ENCODE peak calls at places on chromosomes 13 and 19, in eight cellular contexts. V, O, X, U, G, D, Z and S are unnamed samples.

GRCh38 chr13:100484708-100485107 is 103.9 kb downstream of the GGACT start:
- DNase-seq in D (no peak), G (no peak), U (no peak), O (no peak), Z (no peak), V (no peak), X (no peak), S (no peak)

GRCh38 chr13:105820415-105820814 is 715.0 kb downstream of the EFNB2 start:
- DNase-seq in Z (no peak), D (no peak), G (no peak), V (no peak), O (no peak), X (no peak), U (no peak), S (no peak)

GRCh38 chr13:111897846-111898215 is 169.1 kb upstream of the SOX1 start:
- DNase-seq in O (no peak), Z (no peak), D (no peak), U (no peak), V (no peak), X (no peak), G (no peak), S (no peak)

GRCh38 chr13:25648996-25649633 is 277.3 kb downstream of the ATP8A2 start:
- DNase-seq in U (no peak), Z (no peak), O (no peak), X (no peak), D (no peak), V (no peak), G (no peak), S (no peak)

GRCh38 chr13:24899601-24900000 is 135.6 kb downstream of the RNF17 start:
- DNase-seq in O (no peak), G (no peak), V (no peak), Z (no peak), X (no peak), U (no peak), D (peak; percentile 57), S (no peak)

GRCh38 chr13:30153871-30154426 is 153.4 kb downstream of the KATNAL1 start:
- DNase-seq in D (peak; percentile 31), U (no peak), V (no peak), X (peak; percentile 37), G (no peak), O (no peak), Z (no peak), S (no peak)

GRCh38 chr13:97279913-97280312 is 57.8 kb downstream of the MBNL2 start:
- DNase-seq in D (peak; percentile 74), G (no peak), O (no peak), Z (no peak), V (no peak), U (no peak), X (no peak), S (no peak)

GRCh38 chr19:19050731-19051130 is 13.1 kb upstream of the SLC25A42 start:
- DNase-seq in V (no peak), U (no peak), X (no peak), Z (no peak), D (no peak), G (no peak), O (no peak), S (no peak)

GRCh38 chr13:73248711-73249580 is 190.1 kb downstream of the KLF5 start:
- DNase-seq in V (peak; percentile 26), U (no peak), D (peak; percentile 63), X (no peak), O (peak; percentile 31), Z (no peak), G (no peak), S (no peak)

GRCh38 chr19:33804021-33804799 is 7.5 kb downstream of the KCTD15 start:
- DNase-seq in V (no peak), Z (no peak), G (peak; percentile 79), U (peak; percentile 77), D (peak; percentile 83), O (peak; percentile 80), X (peak; percentile 89), S (peak; percentile 95)

DNA sequence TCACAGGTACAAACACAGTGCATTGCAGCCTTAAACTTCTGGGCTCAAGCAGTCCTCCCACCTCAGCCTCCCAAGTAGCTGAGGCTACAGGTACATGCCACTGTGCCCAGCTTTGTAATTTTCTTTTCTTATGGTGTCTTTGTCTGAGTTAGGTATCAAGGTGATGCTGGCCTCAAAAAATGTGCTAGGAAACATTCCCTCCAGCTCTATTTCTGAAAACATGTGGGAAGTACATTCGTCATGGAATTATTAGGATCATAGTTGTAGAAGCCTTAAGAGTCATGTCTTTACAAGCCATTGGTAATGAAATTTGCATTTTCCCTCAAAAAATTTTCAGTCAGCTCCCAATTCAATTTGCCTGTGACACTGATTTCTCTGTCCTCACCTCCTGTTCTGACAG is 231.6 kb downstream of the DCT start:
- DNase-seq in D (no peak), U (no peak), X (no peak), V (no peak), Z (no peak), G (no peak), O (no peak), S (no peak)
- H3K27ac ChIP-seq in D (no peak overlapping the region), U (no peak overlapping the region), X (no peak overlapping the region), V (no peak overlapping the region), Z (no peak overlapping the region), G (no peak overlapping the region), O (no peak overlapping the region), S (no peak overlapping the region)

DNA sequence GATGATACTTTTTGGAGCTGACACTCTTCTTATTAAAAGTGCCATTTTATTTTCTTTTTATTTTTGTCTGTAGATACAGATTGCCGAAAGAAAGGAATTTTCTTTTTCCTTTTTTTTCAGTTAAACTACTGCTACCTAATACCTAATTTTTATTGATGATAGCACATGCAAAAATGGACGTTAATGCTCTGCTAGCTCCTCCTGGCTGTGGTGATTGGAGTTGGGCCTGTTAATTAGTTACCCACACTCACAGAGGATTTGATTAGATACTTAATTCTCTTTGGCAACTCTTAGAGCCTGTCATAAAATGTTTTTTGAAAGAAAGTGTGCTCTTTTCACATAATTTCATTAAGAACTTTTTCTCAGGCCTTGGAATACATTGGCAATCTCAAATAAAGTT is 366.8 kb downstream of the DCT start:
- DNase-seq in V (no peak), Z (no peak), X (no peak), O (no peak), U (no peak), G (no peak), D (no peak), S (no peak)
- TF ChIP-seq CTCF in V (peak; percentile 26), Z (no peak), X (no peak), O (no peak), U (no peak), G (no peak), D (no peak), S (no peak)

GRCh38 chr13:109951491-109951890 is 165.1 kb upstream of the IRS2 start:
- DNase-seq in D (no peak), V (no peak), Z (no peak), O (no peak), G (no peak), U (no peak), X (no peak), S (no peak)

GRCh38 chr13:109954441-109954840 is 168.1 kb upstream of the IRS2 start:
- DNase-seq in D (no peak), Z (no peak), X (no peak), G (no peak), V (no peak), U (no peak), O (no peak), S (no peak)

GRCh38 chr13:109959903-109960302 is 173.5 kb upstream of the IRS2 start:
- DNase-seq in X (no peak), O (no peak), Z (no peak), U (no peak), D (no peak), G (no peak), V (no peak), S (no peak)

GRCh38 chr13:109957875-109958274 is 171.5 kb upstream of the IRS2 start:
- DNase-seq in O (no peak), G (no peak), V (no peak), U (no peak), D (no peak), X (no peak), Z (no peak), S (no peak)

DNA sequence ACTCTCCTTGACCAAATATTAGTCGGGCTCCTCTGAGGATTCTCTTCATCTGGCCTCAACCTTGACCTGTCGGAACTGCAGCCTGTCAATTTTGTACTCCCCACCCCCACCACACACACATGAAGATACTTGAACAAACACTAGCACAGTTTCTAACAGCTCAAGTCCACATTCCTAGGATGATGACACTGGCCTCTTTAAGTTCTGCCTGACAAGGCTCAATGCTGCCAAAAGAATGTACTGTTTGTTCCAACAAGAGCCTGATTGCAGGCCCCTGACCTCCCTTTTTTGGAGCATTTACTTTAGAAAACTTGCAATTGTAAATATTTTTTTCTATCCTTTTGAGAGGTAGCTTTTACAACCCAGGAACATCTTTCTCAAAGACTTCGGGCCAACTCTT is 169.2 kb upstream of the IRS2 start:
- DNase-seq in O (no peak), Z (no peak), X (no peak), D (peak; percentile 53), U (no peak), G (no peak), V (peak; percentile 13), S (no peak)
- H3K27ac ChIP-seq in O (no peak overlapping the region), Z (no peak overlapping the region), X (no peak overlapping the region), D (peak overlapping the region; percentile 34), U (no peak overlapping the region), G (no peak overlapping the region), V (no peak overlapping the region), S (no peak overlapping the region)

DNA sequence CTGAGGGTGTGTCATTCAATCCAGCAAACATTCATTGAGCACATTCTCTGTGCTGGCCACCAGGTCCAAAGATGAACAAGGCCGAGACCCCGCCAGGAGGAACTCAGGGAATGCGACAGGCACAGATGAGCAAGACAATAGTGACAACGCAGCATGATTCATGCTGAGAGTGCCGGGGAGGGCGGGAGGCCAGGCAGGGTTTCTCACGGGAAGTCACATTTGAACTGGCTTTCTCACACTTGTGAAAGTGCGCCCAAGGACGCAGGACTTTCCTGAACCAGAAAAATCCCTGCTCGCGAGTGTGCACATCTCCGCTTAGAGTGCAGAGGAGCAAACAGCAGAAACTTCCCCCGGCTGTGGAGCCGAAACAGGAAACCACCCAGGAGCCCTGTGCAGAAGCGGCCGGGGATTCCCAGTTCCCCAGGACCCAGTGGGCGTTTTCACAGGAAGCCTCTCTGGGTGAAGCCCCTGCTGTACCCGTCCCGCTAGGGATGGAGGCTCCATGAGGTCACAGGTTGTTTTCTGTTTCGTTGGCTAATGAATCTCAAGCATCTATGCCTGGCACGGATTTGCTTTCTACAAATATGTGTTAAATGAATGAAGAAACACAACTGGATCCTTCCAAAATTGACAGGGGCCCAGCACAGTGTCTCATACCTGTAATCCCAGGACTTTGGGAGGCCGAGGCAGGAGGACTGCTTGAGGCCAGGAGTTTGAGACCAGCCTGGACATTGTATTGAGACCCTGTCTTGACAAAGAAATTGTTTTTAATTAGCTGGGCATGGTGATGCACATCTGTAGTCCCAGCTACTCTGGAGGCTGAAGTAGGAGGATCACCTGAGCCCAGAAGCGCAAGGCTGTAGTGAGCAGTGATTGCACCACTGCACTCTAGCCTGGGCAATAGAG is 68.4 kb upstream of the TM9SF2 start:
- DNase-seq in U (peak; percentile 53), X (peak; percentile 64), V (no peak), D (peak; percentile 73), G (peak; percentile 28), O (no peak), Z (peak; percentile 82), S (peak; percentile 60)
- TF ChIP-seq CTCF in U (no peak), X (no peak), V (no peak), D (no peak), G (no peak), O (no peak), Z (no peak), S (no peak)